ENCODE peak calls at places on chromosomes 3 and 15, in ten cellular contexts. V is M059J; C is activated naive CD8-positive, alpha-beta T cell treated with anti-CD3 and anti-CD28 coated beads, Interleukin-2, amount 50 U/mL, for 24 hours; S is cardiac fibroblast; G is pons; J is CD8-positive, alpha-beta T cell; A is T-helper 1 cell; Q is NCI-H1436; W is naive B cell; B is T-helper 2 cell. F is an unnamed sample.

GRCh38 chr3:123282461-123282860 is 80.7 kb downstream of the SEC22A start:
- DNase-seq in G (no peak), W (no peak), A (no peak), V (no peak), S (no peak), J (no peak), B (no peak), Q (no peak), C (no peak), F (no peak)

GRCh38 chr3:182028081-182028480 is 316.4 kb downstream of the SOX2 start:
- DNase-seq in V (peak), Q (no peak), J (no peak), B (no peak), S (no peak), G (no peak), C (no peak), W (no peak), A (no peak), F (no peak)

GRCh38 chr3:37498126-37499039 is 324.0 kb upstream of the LRRFIP2 start:
- DNase-seq in W (no peak), V (no peak), J (no peak), C (no peak), Q (peak), B (no peak), S (no peak), G (no peak), A (no peak), F (no peak)

GRCh38 chr3:186021673-186022362 is 84.0 kb upstream of the TRA2B start:
- DNase-seq in A (no peak), G (no peak), J (no peak), C (no peak), Q (no peak), B (no peak), V (peak), S (peak), W (no peak), F (no peak)

GRCh38 chr3:139561959-139562676 is 22.6 kb upstream of the RBP1 start:
- DNase-seq in A (no peak), Q (peak), J (no peak), C (no peak), G (peak), S (peak), W (no peak), B (no peak), V (peak), F (no peak)

GRCh38 chr3:63993653-63994079 is 29.6 kb downstream of the PSMD6 start:
- DNase-seq in B (peak), A (peak), V (peak), Q (peak), C (peak), S (peak), G (peak), W (peak), J (peak), F (peak)

GRCh38 chr15:70253461-70254156 is 155.9 kb upstream of the TLE3 start:
- DNase-seq in W (no peak), G (no peak), A (no peak), Q (no peak), J (no peak), C (no peak), S (no peak), B (no peak), V (no peak), F (no peak)

GRCh38 chr3:173221010-173221409 is 80.0 kb upstream of the SPATA16 start:
- DNase-seq in S (peak), B (no peak), V (peak), C (no peak), J (no peak), A (no peak), Q (no peak), G (no peak), W (no peak), F (no peak)

GRCh38 chr3:195807681-195808121 is 4.0 kb downstream of the MUC4 start:
- DNase-seq in C (no peak), S (no peak), W (no peak), V (no peak), A (no peak), G (no peak), J (no peak), B (no peak), Q (no peak), F (no peak)

GRCh38 chr3:111244760-111245159 is 173.1 kb downstream of the NECTIN3 start:
- DNase-seq in C (no peak), S (peak), A (no peak), Q (no peak), J (no peak), B (no peak), W (no peak), V (no peak), G (no peak), F (no peak)

GRCh38 chr15:84598993-84599392 is 1.8 kb upstream of the ZSCAN2 start:
- DNase-seq in B (no peak), G (peak), J (no peak), S (peak), Q (peak), W (no peak), V (peak), C (peak), A (no peak), F (no peak)

GRCh38 chr3:168545591-168545990 is 449.9 kb upstream of the GOLIM4 start:
- DNase-seq in Q (no peak), V (peak), A (no peak), B (no peak), S (no peak), G (peak), J (no peak), W (no peak), C (no peak), F (no peak)

GRCh38 chr3:66797916-66798560 is 200.1 kb upstream of the KBTBD8 start:
- DNase-seq in J (no peak), S (peak), B (no peak), C (no peak), G (peak), Q (no peak), V (peak), A (no peak), W (no peak), F (no peak)

GRCh38 chr15:68783226-68784054 is 37.3 kb downstream of the ANP32A start:
- DNase-seq in S (no peak), J (peak), Q (peak), A (peak), G (no peak), V (peak), W (peak), C (peak), B (peak), F (peak)

GRCh38 chr3:37779289-37780152 is 82.2 kb upstream of the CTDSPL start:
- DNase-seq in A (no peak), Q (peak), B (no peak), C (peak), W (no peak), J (no peak), G (peak), V (peak), S (peak), F (peak)

GRCh38 chr15:26038693-26039092 is 175.6 kb upstream of the ATP10A start:
- DNase-seq in J (no peak), Q (no peak), S (no peak), A (no peak), C (no peak), W (no peak), G (no peak), B (no peak), V (peak), F (no peak)

GRCh38 chr3:85821130-85821756 is 862.5 kb downstream of the CADM2 start:
- DNase-seq in V (no peak), W (no peak), J (no peak), B (no peak), C (no peak), A (no peak), S (peak), G (peak), Q (no peak), F (no peak)

GRCh38 chr3:160226740-160227048 is 1.5 kb downstream of the C3orf80 start:
- DNase-seq in A (no peak), Q (no peak), V (no peak), S (no peak), C (peak), G (no peak), B (no peak), W (no peak), J (no peak), F (no peak)

GRCh38 chr3:110419571-110419970 is 652.0 kb upstream of the NECTIN3 start:
- DNase-seq in C (no peak), V (peak), W (no peak), S (no peak), G (no peak), Q (no peak), B (no peak), J (no peak), A (no peak), F (no peak)

GRCh38 chr3:150469031-150469930 is 61.2 kb downstream of the TSC22D2 start:
- DNase-seq in J (no peak), B (no peak), A (no peak), G (peak), W (no peak), S (peak), Q (no peak), V (peak), C (no peak), F (peak)